ENCODE peak calls at places on chromosomes 4 and X, in eight cellular contexts. One of them, this sample, is unnamed. For H3K9me3, the result is how much of the 10 kb centered on the place peaks cover.

GRCh38 chrX:30702736-30703135 is 49.5 kb downstream of the GK start:
- DNase-seq in colonic mucosa: no peak
- DNase-seq in CD8-positive, alpha-beta memory T cell: no peak
- DNase-seq in CD4-positive, alpha-beta memory T cell: no peak
- DNase-seq in endothelial cell of umbilical vein: no peak
- DNase-seq in PC-3: no peak
- DNase-seq in ovary: no peak
- DNase-seq in upper lobe of right lung: no peak
- DNase-seq in this sample: no peak

GRCh38 chr4:149987330-149987751 is 90.9 kb upstream of the DCLK2 start:
- DNase-seq in CD8-positive, alpha-beta memory T cell: no peak
- DNase-seq in ovary: no peak
- DNase-seq in PC-3: no peak
- DNase-seq in upper lobe of right lung: no peak
- DNase-seq in endothelial cell of umbilical vein: peak
- DNase-seq in colonic mucosa: no peak
- DNase-seq in CD4-positive, alpha-beta memory T cell: no peak
- DNase-seq in this sample: peak

GRCh38 chrX:56600987-56601386 is 37.6 kb downstream of the UBQLN2 start:
- DNase-seq in colonic mucosa: no peak
- DNase-seq in endothelial cell of umbilical vein: no peak
- DNase-seq in upper lobe of right lung: no peak
- DNase-seq in PC-3: no peak
- DNase-seq in CD8-positive, alpha-beta memory T cell: no peak
- DNase-seq in CD4-positive, alpha-beta memory T cell: no peak
- DNase-seq in ovary: no peak
- DNase-seq in this sample: no peak

GRCh38 chr4:37682701-37683401 is 3.3 kb downstream of the RELL1 start:
- DNase-seq in ovary: no peak
- DNase-seq in endothelial cell of umbilical vein: peak
- DNase-seq in colonic mucosa: no peak
- DNase-seq in CD4-positive, alpha-beta memory T cell: peak
- DNase-seq in upper lobe of right lung: no peak
- DNase-seq in PC-3: no peak
- DNase-seq in CD8-positive, alpha-beta memory T cell: no peak
- DNase-seq in this sample: no peak

GRCh38 chr4:174763454-174764104 is 65.5 kb downstream of the GLRA3 start:
- DNase-seq in CD8-positive, alpha-beta memory T cell: no peak
- DNase-seq in colonic mucosa: no peak
- DNase-seq in ovary: no peak
- DNase-seq in PC-3: peak
- DNase-seq in endothelial cell of umbilical vein: no peak
- DNase-seq in CD4-positive, alpha-beta memory T cell: no peak
- DNase-seq in upper lobe of right lung: no peak
- DNase-seq in this sample: no peak

GRCh38 chr4:147863808-147864472 is 132.1 kb downstream of the ARHGAP10 start:
- DNase-seq in colonic mucosa: no peak
- DNase-seq in CD4-positive, alpha-beta memory T cell: no peak
- DNase-seq in PC-3: no peak
- DNase-seq in CD8-positive, alpha-beta memory T cell: no peak
- DNase-seq in endothelial cell of umbilical vein: peak
- DNase-seq in ovary: peak
- DNase-seq in upper lobe of right lung: no peak
- DNase-seq in this sample: no peak

GRCh38 chrX:1502241-1502640 is 34.7 kb downstream of the P2RY8 start:
- DNase-seq in colonic mucosa: no peak
- DNase-seq in upper lobe of right lung: peak
- DNase-seq in CD8-positive, alpha-beta memory T cell: no peak
- DNase-seq in ovary: no peak
- DNase-seq in CD4-positive, alpha-beta memory T cell: no peak
- DNase-seq in PC-3: no peak
- DNase-seq in endothelial cell of umbilical vein: no peak
- DNase-seq in this sample: no peak

GRCh38 chr4:141391771-141392170 is 171.1 kb downstream of the ZNF330 start:
- DNase-seq in CD4-positive, alpha-beta memory T cell: no peak
- DNase-seq in ovary: no peak
- DNase-seq in endothelial cell of umbilical vein: no peak
- DNase-seq in upper lobe of right lung: no peak
- DNase-seq in CD8-positive, alpha-beta memory T cell: no peak
- DNase-seq in PC-3: peak
- DNase-seq in colonic mucosa: no peak
- DNase-seq in this sample: no peak

GRCh38 chr4:100838286-100838685 is 320.5 kb upstream of the EMCN start:
- DNase-seq in CD8-positive, alpha-beta memory T cell: no peak
- DNase-seq in PC-3: no peak
- DNase-seq in ovary: no peak
- DNase-seq in CD4-positive, alpha-beta memory T cell: no peak
- DNase-seq in colonic mucosa: no peak
- DNase-seq in upper lobe of right lung: no peak
- DNase-seq in endothelial cell of umbilical vein: no peak
- DNase-seq in this sample: peak

GRCh38 chrX:68261060-68261672 is 172.1 kb downstream of the OPHN1 start:
- DNase-seq in PC-3: peak
- DNase-seq in ovary: no peak
- DNase-seq in CD8-positive, alpha-beta memory T cell: no peak
- DNase-seq in colonic mucosa: no peak
- DNase-seq in upper lobe of right lung: no peak
- DNase-seq in endothelial cell of umbilical vein: no peak
- DNase-seq in CD4-positive, alpha-beta memory T cell: no peak
- DNase-seq in this sample: no peak

GRCh38 chrX:16060252-16060651 is 63.1 kb upstream of the GRPR start:
- DNase-seq in CD4-positive, alpha-beta memory T cell: no peak
- DNase-seq in PC-3: no peak
- DNase-seq in endothelial cell of umbilical vein: no peak
- DNase-seq in CD8-positive, alpha-beta memory T cell: no peak
- DNase-seq in upper lobe of right lung: no peak
- DNase-seq in colonic mucosa: no peak
- DNase-seq in ovary: no peak
- DNase-seq in this sample: no peak

GRCh38 chrX:47628980-47629379 is 750 bp downstream of the CFP start:
- DNase-seq in ovary: no peak
- DNase-seq in CD4-positive, alpha-beta memory T cell: no peak
- DNase-seq in endothelial cell of umbilical vein: no peak
- DNase-seq in upper lobe of right lung: no peak
- DNase-seq in colonic mucosa: no peak
- DNase-seq in PC-3: peak
- DNase-seq in CD8-positive, alpha-beta memory T cell: no peak
- DNase-seq in this sample: no peak
- H3K9me3 ChIP-seq in ovary: under half
- H3K9me3 ChIP-seq in CD4-positive, alpha-beta memory T cell: under half
- H3K9me3 ChIP-seq in endothelial cell of umbilical vein: under half
- H3K9me3 ChIP-seq in upper lobe of right lung: under half
- H3K9me3 ChIP-seq in colonic mucosa: under half
- H3K9me3 ChIP-seq in PC-3: under half
- H3K9me3 ChIP-seq in CD8-positive, alpha-beta memory T cell: under half
- H3K9me3 ChIP-seq in this sample: under half

GRCh38 chr4:33924801-33925200 is 2319.5 kb downstream of the ARAP2 start:
- DNase-seq in upper lobe of right lung: no peak
- DNase-seq in CD4-positive, alpha-beta memory T cell: no peak
- DNase-seq in endothelial cell of umbilical vein: no peak
- DNase-seq in CD8-positive, alpha-beta memory T cell: no peak
- DNase-seq in ovary: no peak
- DNase-seq in colonic mucosa: no peak
- DNase-seq in PC-3: no peak
- DNase-seq in this sample: no peak

GRCh38 chr4:33924239-33924638 is 2320.1 kb downstream of the ARAP2 start:
- DNase-seq in ovary: no peak
- DNase-seq in endothelial cell of umbilical vein: peak
- DNase-seq in PC-3: peak
- DNase-seq in upper lobe of right lung: no peak
- DNase-seq in CD8-positive, alpha-beta memory T cell: no peak
- DNase-seq in CD4-positive, alpha-beta memory T cell: no peak
- DNase-seq in colonic mucosa: no peak
- DNase-seq in this sample: no peak

DNA sequence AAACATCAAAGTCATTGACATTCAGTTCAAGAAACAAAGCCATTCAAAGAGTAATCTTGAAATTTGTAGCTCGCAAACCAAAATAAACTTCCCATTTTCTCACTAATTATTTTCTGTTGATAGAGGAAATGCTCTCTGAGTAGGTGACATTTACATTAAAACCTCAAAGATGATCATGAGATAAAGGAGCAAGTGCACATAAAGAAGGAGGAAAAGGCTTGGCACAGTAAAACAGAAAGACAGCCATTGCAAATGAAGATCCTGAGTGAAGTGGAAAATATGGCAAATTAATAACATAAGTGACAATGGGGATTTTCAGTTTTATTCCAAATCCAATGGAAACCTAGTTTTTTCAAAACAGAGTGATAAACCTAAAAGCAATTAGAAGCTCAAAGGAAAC is 2320.8 kb downstream of the ARAP2 start:
- DNase-seq in endothelial cell of umbilical vein: no peak
- DNase-seq in upper lobe of right lung: no peak
- DNase-seq in PC-3: no peak
- DNase-seq in CD8-positive, alpha-beta memory T cell: no peak
- DNase-seq in ovary: no peak
- DNase-seq in CD4-positive, alpha-beta memory T cell: no peak
- DNase-seq in colonic mucosa: no peak
- DNase-seq in this sample: no peak
- H3K9me3 ChIP-seq in endothelial cell of umbilical vein: under half
- H3K9me3 ChIP-seq in upper lobe of right lung: under half
- H3K9me3 ChIP-seq in PC-3: under half
- H3K9me3 ChIP-seq in CD8-positive, alpha-beta memory T cell: under half
- H3K9me3 ChIP-seq in ovary: under half
- H3K9me3 ChIP-seq in CD4-positive, alpha-beta memory T cell: under half
- H3K9me3 ChIP-seq in colonic mucosa: under half
- H3K9me3 ChIP-seq in this sample: under half

GRCh38 chrX:149039057-149039456 is 466.0 kb downstream of the IDS start:
- DNase-seq in upper lobe of right lung: no peak
- DNase-seq in CD8-positive, alpha-beta memory T cell: no peak
- DNase-seq in CD4-positive, alpha-beta memory T cell: no peak
- DNase-seq in ovary: no peak
- DNase-seq in PC-3: no peak
- DNase-seq in endothelial cell of umbilical vein: no peak
- DNase-seq in colonic mucosa: no peak
- DNase-seq in this sample: no peak
- H3K9me3 ChIP-seq in upper lobe of right lung: under half
- H3K9me3 ChIP-seq in CD8-positive, alpha-beta memory T cell: under half
- H3K9me3 ChIP-seq in CD4-positive, alpha-beta memory T cell: under half
- H3K9me3 ChIP-seq in ovary: under half
- H3K9me3 ChIP-seq in PC-3: under half
- H3K9me3 ChIP-seq in endothelial cell of umbilical vein: under half
- H3K9me3 ChIP-seq in colonic mucosa: under half
- H3K9me3 ChIP-seq in this sample: under half

GRCh38 chr4:184408021-184408710 is 66.2 kb downstream of the IRF2 start:
- DNase-seq in endothelial cell of umbilical vein: peak
- DNase-seq in CD4-positive, alpha-beta memory T cell: no peak
- DNase-seq in PC-3: peak
- DNase-seq in ovary: no peak
- DNase-seq in upper lobe of right lung: no peak
- DNase-seq in CD8-positive, alpha-beta memory T cell: no peak
- DNase-seq in colonic mucosa: no peak
- DNase-seq in this sample: peak
- H3K9me3 ChIP-seq in endothelial cell of umbilical vein: under half
- H3K9me3 ChIP-seq in CD4-positive, alpha-beta memory T cell: under half
- H3K9me3 ChIP-seq in PC-3: under half
- H3K9me3 ChIP-seq in ovary: under half
- H3K9me3 ChIP-seq in upper lobe of right lung: under half
- H3K9me3 ChIP-seq in CD8-positive, alpha-beta memory T cell: under half
- H3K9me3 ChIP-seq in colonic mucosa: under half
- H3K9me3 ChIP-seq in this sample: under half

DNA sequence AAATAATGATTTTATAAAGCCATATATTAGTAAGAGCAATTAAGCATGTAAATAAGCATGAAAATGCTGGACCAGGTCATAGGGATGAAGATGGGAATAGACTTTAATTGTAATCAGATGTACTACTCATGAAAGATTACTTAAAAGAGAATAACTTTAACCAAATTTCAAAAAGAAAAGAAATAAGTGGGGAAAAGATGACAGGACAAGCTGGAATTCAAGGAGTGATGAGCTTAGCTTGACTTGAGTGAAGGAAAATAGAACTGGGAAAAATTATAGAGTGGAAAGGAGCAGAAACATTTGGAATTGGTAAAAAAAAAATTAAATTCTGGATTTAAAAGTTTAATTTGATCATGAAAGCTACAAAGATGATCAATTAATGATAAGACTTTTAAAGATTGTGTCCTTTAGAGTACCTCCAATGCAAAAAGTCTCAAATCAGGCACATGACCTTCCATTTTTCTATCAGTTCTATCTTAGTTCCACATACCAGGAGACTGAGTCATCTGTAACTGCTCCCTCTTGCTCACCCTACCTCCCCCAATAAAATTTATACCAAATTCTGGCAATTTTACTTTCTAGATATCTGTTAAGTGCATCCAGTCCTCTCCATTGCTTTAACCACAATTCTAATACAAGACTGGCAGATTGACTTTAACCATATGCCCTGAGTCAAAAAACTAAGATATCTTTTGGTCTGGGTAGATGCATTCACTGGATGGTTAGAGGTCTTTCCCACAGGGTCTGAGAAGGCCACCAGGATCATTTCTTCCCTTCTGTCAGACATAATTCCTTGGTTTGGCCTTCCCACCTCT is 56.4 kb upstream of the SLIT2 start:
- DNase-seq in CD4-positive, alpha-beta memory T cell: no peak
- DNase-seq in endothelial cell of umbilical vein: peak
- DNase-seq in CD8-positive, alpha-beta memory T cell: no peak
- DNase-seq in colonic mucosa: no peak
- DNase-seq in PC-3: peak
- DNase-seq in upper lobe of right lung: no peak
- DNase-seq in ovary: no peak
- DNase-seq in this sample: peak
- H3K9me3 ChIP-seq in CD4-positive, alpha-beta memory T cell: under half
- H3K9me3 ChIP-seq in endothelial cell of umbilical vein: under half
- H3K9me3 ChIP-seq in CD8-positive, alpha-beta memory T cell: under half
- H3K9me3 ChIP-seq in colonic mucosa: under half
- H3K9me3 ChIP-seq in PC-3: under half
- H3K9me3 ChIP-seq in upper lobe of right lung: under half
- H3K9me3 ChIP-seq in ovary: under half
- H3K9me3 ChIP-seq in this sample: under half

GRCh38 chr4:67014592-67014991 is 530.7 kb downstream of the CENPC start:
- DNase-seq in PC-3: no peak
- DNase-seq in CD8-positive, alpha-beta memory T cell: no peak
- DNase-seq in ovary: no peak
- DNase-seq in colonic mucosa: no peak
- DNase-seq in upper lobe of right lung: no peak
- DNase-seq in CD4-positive, alpha-beta memory T cell: no peak
- DNase-seq in endothelial cell of umbilical vein: no peak
- DNase-seq in this sample: no peak
- H3K9me3 ChIP-seq in PC-3: under half
- H3K9me3 ChIP-seq in CD8-positive, alpha-beta memory T cell: under half
- H3K9me3 ChIP-seq in ovary: under half
- H3K9me3 ChIP-seq in colonic mucosa: under half
- H3K9me3 ChIP-seq in upper lobe of right lung: under half
- H3K9me3 ChIP-seq in CD4-positive, alpha-beta memory T cell: under half
- H3K9me3 ChIP-seq in endothelial cell of umbilical vein: under half
- H3K9me3 ChIP-seq in this sample: under half

GRCh38 chr4:128244379-128244778 is 43.2 kb downstream of the PGRMC2 start:
- DNase-seq in ovary: no peak
- DNase-seq in CD4-positive, alpha-beta memory T cell: no peak
- DNase-seq in upper lobe of right lung: no peak
- DNase-seq in CD8-positive, alpha-beta memory T cell: no peak
- DNase-seq in PC-3: no peak
- DNase-seq in colonic mucosa: no peak
- DNase-seq in endothelial cell of umbilical vein: no peak
- DNase-seq in this sample: no peak

GRCh38 chr4:128255906-128256305 is 31.7 kb downstream of the PGRMC2 start:
- DNase-seq in ovary: no peak
- DNase-seq in endothelial cell of umbilical vein: no peak
- DNase-seq in CD4-positive, alpha-beta memory T cell: no peak
- DNase-seq in PC-3: no peak
- DNase-seq in upper lobe of right lung: no peak
- DNase-seq in colonic mucosa: no peak
- DNase-seq in CD8-positive, alpha-beta memory T cell: no peak
- DNase-seq in this sample: no peak

GRCh38 chr4:128247906-128248305 is 39.7 kb downstream of the PGRMC2 start:
- DNase-seq in colonic mucosa: no peak
- DNase-seq in CD4-positive, alpha-beta memory T cell: no peak
- DNase-seq in CD8-positive, alpha-beta memory T cell: no peak
- DNase-seq in PC-3: no peak
- DNase-seq in ovary: no peak
- DNase-seq in endothelial cell of umbilical vein: no peak
- DNase-seq in upper lobe of right lung: no peak
- DNase-seq in this sample: no peak

GRCh38 chr4:128249787-128250668 is 37.6 kb downstream of the PGRMC2 start:
- DNase-seq in colonic mucosa: no peak
- DNase-seq in CD4-positive, alpha-beta memory T cell: no peak
- DNase-seq in endothelial cell of umbilical vein: no peak
- DNase-seq in ovary: no peak
- DNase-seq in CD8-positive, alpha-beta memory T cell: no peak
- DNase-seq in upper lobe of right lung: no peak
- DNase-seq in PC-3: peak
- DNase-seq in this sample: peak
- H3K9me3 ChIP-seq in colonic mucosa: under half
- H3K9me3 ChIP-seq in CD4-positive, alpha-beta memory T cell: under half
- H3K9me3 ChIP-seq in endothelial cell of umbilical vein: under half
- H3K9me3 ChIP-seq in ovary: under half
- H3K9me3 ChIP-seq in CD8-positive, alpha-beta memory T cell: under half
- H3K9me3 ChIP-seq in upper lobe of right lung: under half
- H3K9me3 ChIP-seq in PC-3: under half
- H3K9me3 ChIP-seq in this sample: under half